ENCODE peak calls at places on chromosome 15, in nine cellular contexts. One of them, this sample, is unnamed.

GRCh38 chr15:47717036-47717611 is at the start of gene SEMA6D:
- DNase-seq in MM.1S: peak; percentile 22
- DNase-seq in neural progenitor cell: peak; percentile 94
- DNase-seq in GM23248: peak; percentile 87
- DNase-seq in HCT116: no peak
- DNase-seq in SK-N-SH: peak; percentile 93
- DNase-seq in PC-3: peak; percentile 73
- DNase-seq in hepatocyte: peak; percentile 84
- DNase-seq in OCI-LY7: no peak
- DNase-seq in this sample: peak; percentile 87

GRCh38 chr15:53133255-53133654 is 343.1 kb upstream of the ONECUT1 start:
- DNase-seq in MM.1S: no peak
- DNase-seq in neural progenitor cell: peak; percentile 2
- DNase-seq in GM23248: no peak
- DNase-seq in HCT116: no peak
- DNase-seq in SK-N-SH: no peak
- DNase-seq in PC-3: no peak
- DNase-seq in hepatocyte: no peak
- DNase-seq in OCI-LY7: no peak
- DNase-seq in this sample: no peak

GRCh38 chr15:85582076-85582718 is 201.8 kb downstream of the AKAP13 start:
- DNase-seq in MM.1S: no peak
- DNase-seq in neural progenitor cell: no peak
- DNase-seq in GM23248: peak; percentile 84
- DNase-seq in HCT116: no peak
- DNase-seq in SK-N-SH: no peak
- DNase-seq in PC-3: no peak
- DNase-seq in hepatocyte: no peak
- DNase-seq in OCI-LY7: peak; percentile 22
- DNase-seq in this sample: no peak

GRCh38 chr15:65945616-65946015 is 76.3 kb downstream of the RAB11A start:
- DNase-seq in MM.1S: no peak
- DNase-seq in neural progenitor cell: no peak
- DNase-seq in GM23248: no peak
- DNase-seq in HCT116: no peak
- DNase-seq in SK-N-SH: no peak
- DNase-seq in PC-3: no peak
- DNase-seq in hepatocyte: no peak
- DNase-seq in OCI-LY7: peak; percentile 24
- DNase-seq in this sample: peak; percentile 62

GRCh38 chr15:60967728-60968127 is 261.4 kb downstream of the RORA start:
- DNase-seq in MM.1S: no peak
- DNase-seq in neural progenitor cell: no peak
- DNase-seq in GM23248: no peak
- DNase-seq in HCT116: no peak
- DNase-seq in SK-N-SH: peak; percentile 43
- DNase-seq in PC-3: no peak
- DNase-seq in hepatocyte: no peak
- DNase-seq in OCI-LY7: no peak
- DNase-seq in this sample: no peak

GRCh38 chr15:83837946-83838571 is 184.1 kb downstream of the ADAMTSL3 start:
- DNase-seq in MM.1S: peak; percentile 9
- DNase-seq in neural progenitor cell: peak; percentile 66
- DNase-seq in GM23248: peak; percentile 35
- DNase-seq in HCT116: peak; percentile 51
- DNase-seq in SK-N-SH: peak; percentile 55
- DNase-seq in PC-3: peak; percentile 67
- DNase-seq in hepatocyte: peak; percentile 52
- DNase-seq in OCI-LY7: peak; percentile 3
- DNase-seq in this sample: peak; percentile 78

GRCh38 chr15:29844290-29844903 is 22.1 kb upstream of the TJP1 start:
- DNase-seq in MM.1S: no peak
- DNase-seq in neural progenitor cell: no peak
- DNase-seq in GM23248: peak; percentile 77
- DNase-seq in HCT116: peak; percentile 58
- DNase-seq in SK-N-SH: no peak
- DNase-seq in PC-3: peak; percentile 95
- DNase-seq in hepatocyte: no peak
- DNase-seq in OCI-LY7: no peak
- DNase-seq in this sample: no peak

GRCh38 chr15:76994971-76995945 is at the start of gene PSTPIP1:
- DNase-seq in MM.1S: no peak
- DNase-seq in neural progenitor cell: no peak
- DNase-seq in GM23248: peak; percentile 66
- DNase-seq in HCT116: no peak
- DNase-seq in SK-N-SH: peak; percentile 87
- DNase-seq in PC-3: no peak
- DNase-seq in hepatocyte: no peak
- DNase-seq in OCI-LY7: peak; percentile 62
- DNase-seq in this sample: no peak

GRCh38 chr15:35654334-35654733 is 108.4 kb upstream of the DPH6 start:
- DNase-seq in MM.1S: no peak
- DNase-seq in neural progenitor cell: no peak
- DNase-seq in GM23248: no peak
- DNase-seq in HCT116: no peak
- DNase-seq in SK-N-SH: no peak
- DNase-seq in PC-3: no peak
- DNase-seq in hepatocyte: no peak
- DNase-seq in OCI-LY7: no peak
- DNase-seq in this sample: no peak

DNA sequence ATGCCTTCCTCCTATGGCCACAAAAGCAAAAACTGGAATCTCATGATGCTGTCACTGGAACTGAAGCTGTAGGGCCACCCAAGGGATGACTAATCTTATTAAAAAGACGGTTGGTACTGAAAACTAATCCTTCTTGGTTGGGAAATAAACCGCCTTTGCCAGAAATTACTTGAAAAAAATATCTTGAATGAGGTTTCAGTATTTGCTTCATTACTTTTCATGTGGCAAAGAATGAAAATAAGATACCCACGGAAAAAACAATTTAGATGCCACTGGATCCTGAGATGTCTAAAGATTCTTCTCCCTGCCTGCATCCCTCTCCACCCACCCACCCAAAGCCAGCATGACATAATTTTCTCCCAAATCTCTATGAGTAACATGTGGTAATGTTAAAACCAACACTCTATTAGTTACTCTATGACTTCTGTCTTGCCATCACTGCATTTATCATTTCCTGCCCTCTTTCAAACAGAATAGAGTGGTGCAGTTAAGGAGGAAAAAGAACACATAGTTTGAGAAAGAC is 111.8 kb upstream of the DPH6 start:
- DNase-seq in MM.1S: no peak
- DNase-seq in neural progenitor cell: peak; percentile 3
- DNase-seq in GM23248: peak; percentile 80
- DNase-seq in HCT116: no peak
- DNase-seq in SK-N-SH: no peak
- DNase-seq in PC-3: peak; percentile 47
- DNase-seq in hepatocyte: no peak
- DNase-seq in OCI-LY7: no peak
- DNase-seq in this sample: no peak
- TF ChIP-seq EZH2phosphoT487 in MM.1S: no peak
- TF ChIP-seq EZH2phosphoT487 in neural progenitor cell: no peak
- TF ChIP-seq EZH2phosphoT487 in GM23248: peak; percentile 57
- TF ChIP-seq EZH2phosphoT487 in HCT116: no peak
- TF ChIP-seq EZH2phosphoT487 in SK-N-SH: no peak
- TF ChIP-seq EZH2phosphoT487 in PC-3: no peak
- TF ChIP-seq EZH2phosphoT487 in hepatocyte: no peak
- TF ChIP-seq EZH2phosphoT487 in OCI-LY7: no peak
- TF ChIP-seq EZH2phosphoT487 in this sample: no peak

GRCh38 chr15:70715840-70716510 is 47.4 kb downstream of the UACA start:
- DNase-seq in MM.1S: no peak
- DNase-seq in neural progenitor cell: no peak
- DNase-seq in GM23248: peak; percentile 19
- DNase-seq in HCT116: no peak
- DNase-seq in SK-N-SH: no peak
- DNase-seq in PC-3: peak; percentile 48
- DNase-seq in hepatocyte: no peak
- DNase-seq in OCI-LY7: no peak
- DNase-seq in this sample: no peak

GRCh38 chr15:70714575-70714974 is 48.8 kb downstream of the UACA start:
- DNase-seq in MM.1S: no peak
- DNase-seq in neural progenitor cell: no peak
- DNase-seq in GM23248: peak; percentile 48
- DNase-seq in HCT116: no peak
- DNase-seq in SK-N-SH: no peak
- DNase-seq in PC-3: peak; percentile 41
- DNase-seq in hepatocyte: no peak
- DNase-seq in OCI-LY7: no peak
- DNase-seq in this sample: no peak

GRCh38 chr15:70717237-70717793 is 46.0 kb downstream of the UACA start:
- DNase-seq in MM.1S: no peak
- DNase-seq in neural progenitor cell: no peak
- DNase-seq in GM23248: no peak
- DNase-seq in HCT116: no peak
- DNase-seq in SK-N-SH: no peak
- DNase-seq in PC-3: peak; percentile 11
- DNase-seq in hepatocyte: no peak
- DNase-seq in OCI-LY7: no peak
- DNase-seq in this sample: no peak

GRCh38 chr15:70710714-70711113 is 52.6 kb downstream of the UACA start:
- DNase-seq in MM.1S: no peak
- DNase-seq in neural progenitor cell: no peak
- DNase-seq in GM23248: no peak
- DNase-seq in HCT116: no peak
- DNase-seq in SK-N-SH: no peak
- DNase-seq in PC-3: no peak
- DNase-seq in hepatocyte: no peak
- DNase-seq in OCI-LY7: no peak
- DNase-seq in this sample: peak; percentile 20

DNA sequence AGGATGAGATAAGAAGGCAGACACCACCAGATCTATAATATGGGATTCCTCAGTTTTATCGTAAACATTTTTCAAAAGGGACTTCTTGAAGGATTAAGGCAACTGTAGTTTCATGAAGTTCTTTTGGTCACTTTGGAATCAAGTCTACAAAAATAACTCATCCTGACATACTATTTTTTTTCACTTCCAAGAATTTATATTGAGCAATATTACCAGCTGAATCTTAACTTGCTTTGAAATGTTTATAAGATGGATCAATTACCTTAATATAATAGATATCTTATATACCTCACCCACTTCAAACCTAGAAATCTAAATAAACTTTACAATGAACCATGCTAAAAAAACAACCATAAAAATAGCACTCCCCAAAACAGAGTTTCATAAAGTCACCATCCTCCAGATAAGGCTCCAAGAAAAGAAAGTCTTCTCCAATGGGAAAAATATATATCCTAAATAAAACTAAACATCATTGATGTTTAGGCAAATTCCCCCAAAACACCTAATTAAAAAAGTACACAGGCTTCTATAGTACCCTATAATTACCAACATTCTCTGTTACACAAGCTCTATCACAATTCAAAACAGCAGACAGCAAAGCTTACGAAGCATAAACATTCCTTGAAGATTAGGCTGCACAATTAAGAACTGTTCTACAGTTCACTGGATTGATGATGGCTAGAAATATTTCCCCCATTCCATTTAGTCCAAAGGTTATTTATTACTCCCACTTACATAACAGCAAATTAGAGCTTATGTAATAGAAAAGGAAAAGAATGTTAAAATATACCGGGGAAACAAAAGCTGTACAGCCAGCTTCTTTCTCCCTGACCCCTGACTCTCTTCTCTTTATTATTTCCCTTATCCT is 49.6 kb downstream of the UACA start:
- DNase-seq in MM.1S: no peak
- DNase-seq in neural progenitor cell: peak; percentile 33
- DNase-seq in GM23248: peak; percentile 70
- DNase-seq in HCT116: no peak
- DNase-seq in SK-N-SH: no peak
- DNase-seq in PC-3: no peak
- DNase-seq in hepatocyte: no peak
- DNase-seq in OCI-LY7: no peak
- DNase-seq in this sample: no peak
- H3K4me2 ChIP-seq in MM.1S: no peak overlapping the region
- H3K4me2 ChIP-seq in neural progenitor cell: no peak overlapping the region
- H3K4me2 ChIP-seq in GM23248: peak overlapping the region; percentile 75
- H3K4me2 ChIP-seq in HCT116: no peak overlapping the region
- H3K4me2 ChIP-seq in SK-N-SH: peak overlapping the region; percentile 51
- H3K4me2 ChIP-seq in PC-3: no peak overlapping the region
- H3K4me2 ChIP-seq in hepatocyte: peak overlapping the region; percentile 43
- H3K4me2 ChIP-seq in OCI-LY7: no peak overlapping the region
- H3K4me2 ChIP-seq in this sample: no peak overlapping the region

GRCh38 chr15:24916305-24917009 is 38.3 kb upstream of the SNRPN start:
- DNase-seq in MM.1S: peak; percentile 26
- DNase-seq in neural progenitor cell: no peak
- DNase-seq in GM23248: no peak
- DNase-seq in HCT116: no peak
- DNase-seq in SK-N-SH: no peak
- DNase-seq in PC-3: no peak
- DNase-seq in hepatocyte: no peak
- DNase-seq in OCI-LY7: no peak
- DNase-seq in this sample: no peak

GRCh38 chr15:24924621-24925020 is 30.2 kb upstream of the SNRPN start:
- DNase-seq in MM.1S: no peak
- DNase-seq in neural progenitor cell: no peak
- DNase-seq in GM23248: no peak
- DNase-seq in HCT116: no peak
- DNase-seq in SK-N-SH: no peak
- DNase-seq in PC-3: no peak
- DNase-seq in hepatocyte: no peak
- DNase-seq in OCI-LY7: no peak
- DNase-seq in this sample: no peak

GRCh38 chr15:24917431-24917830 is 37.4 kb upstream of the SNRPN start:
- DNase-seq in MM.1S: no peak
- DNase-seq in neural progenitor cell: no peak
- DNase-seq in GM23248: no peak
- DNase-seq in HCT116: no peak
- DNase-seq in SK-N-SH: no peak
- DNase-seq in PC-3: no peak
- DNase-seq in hepatocyte: no peak
- DNase-seq in OCI-LY7: no peak
- DNase-seq in this sample: peak; percentile 33

GRCh38 chr15:24924153-24924552 is 30.6 kb upstream of the SNRPN start:
- DNase-seq in MM.1S: no peak
- DNase-seq in neural progenitor cell: no peak
- DNase-seq in GM23248: no peak
- DNase-seq in HCT116: no peak
- DNase-seq in SK-N-SH: no peak
- DNase-seq in PC-3: no peak
- DNase-seq in hepatocyte: no peak
- DNase-seq in OCI-LY7: no peak
- DNase-seq in this sample: no peak

DNA sequence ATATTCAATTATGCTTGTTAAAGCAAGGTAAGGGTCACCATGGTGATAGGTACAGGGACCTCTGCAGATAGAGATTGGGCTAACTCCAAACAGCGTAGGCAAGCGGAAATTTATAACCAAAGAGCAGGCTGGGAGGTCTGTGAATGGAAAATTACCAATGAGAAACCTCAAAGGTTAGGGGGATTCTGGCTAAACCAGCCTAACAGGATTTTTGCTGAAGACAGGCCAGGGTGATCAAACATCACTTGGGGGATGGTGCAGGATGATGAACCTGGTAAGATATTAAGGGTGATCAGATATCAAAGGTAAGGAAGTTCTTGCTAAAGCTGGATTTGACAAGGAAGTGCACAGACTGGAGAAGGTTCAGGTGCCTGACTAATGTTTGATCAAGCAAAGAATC is 35.3 kb upstream of the SNRPN start:
- DNase-seq in MM.1S: no peak
- DNase-seq in neural progenitor cell: no peak
- DNase-seq in GM23248: no peak
- DNase-seq in HCT116: no peak
- DNase-seq in SK-N-SH: no peak
- DNase-seq in PC-3: peak; percentile 58
- DNase-seq in hepatocyte: no peak
- DNase-seq in OCI-LY7: no peak
- DNase-seq in this sample: peak; percentile 84
- TF ChIP-seq EZH2phosphoT487 in MM.1S: no peak
- TF ChIP-seq EZH2phosphoT487 in neural progenitor cell: no peak
- TF ChIP-seq EZH2phosphoT487 in GM23248: no peak
- TF ChIP-seq EZH2phosphoT487 in HCT116: no peak
- TF ChIP-seq EZH2phosphoT487 in SK-N-SH: no peak
- TF ChIP-seq EZH2phosphoT487 in PC-3: no peak
- TF ChIP-seq EZH2phosphoT487 in hepatocyte: no peak
- TF ChIP-seq EZH2phosphoT487 in OCI-LY7: no peak
- TF ChIP-seq EZH2phosphoT487 in this sample: no peak

GRCh38 chr15:59364238-59364637 is 8.4 kb downstream of the MYO1E start:
- DNase-seq in MM.1S: no peak
- DNase-seq in neural progenitor cell: no peak
- DNase-seq in GM23248: peak; percentile 62
- DNase-seq in HCT116: no peak
- DNase-seq in SK-N-SH: no peak
- DNase-seq in PC-3: peak; percentile 59
- DNase-seq in hepatocyte: no peak
- DNase-seq in OCI-LY7: no peak
- DNase-seq in this sample: no peak
- H3K4me2 ChIP-seq in MM.1S: no peak overlapping the region
- H3K4me2 ChIP-seq in neural progenitor cell: no peak overlapping the region
- H3K4me2 ChIP-seq in GM23248: peak overlapping the region; percentile 9
- H3K4me2 ChIP-seq in HCT116: peak overlapping the region; percentile 6
- H3K4me2 ChIP-seq in SK-N-SH: no peak overlapping the region
- H3K4me2 ChIP-seq in PC-3: peak overlapping the region; percentile 21
- H3K4me2 ChIP-seq in hepatocyte: no peak overlapping the region
- H3K4me2 ChIP-seq in OCI-LY7: no peak overlapping the region
- H3K4me2 ChIP-seq in this sample: no peak overlapping the region